ENCODE peak calls at places on chromosome 20, in five cellular contexts. A, O, I, B and Y are unnamed samples. For H3K27me3, the result is how much of the 10 kb centered on the place peaks cover.

GRCh38 chr20:59823860-59824259 is 109.6 kb downstream of the SYCP2 start:
- DNase-seq in A (no peak), O (no peak), I (no peak), B (no peak), Y (no peak)

GRCh38 chr20:51616060-51616459 is 73.5 kb upstream of the NFATC2 start:
- DNase-seq in A (no peak), O (no peak), I (no peak), B (no peak), Y (no peak)

GRCh38 chr20:54207743-54208491 is at the start of gene PFDN4:
- DNase-seq in A (no peak), O (peak), I (peak), B (peak), Y (peak)

GRCh38 chr20:13649548-13649947 is 10.8 kb upstream of the TASP1 start:
- DNase-seq in A (no peak), O (no peak), I (no peak), B (peak), Y (no peak)

GRCh38 chr20:50621068-50621467 is 70.3 kb downstream of the RIPOR3 start:
- DNase-seq in A (no peak), O (no peak), I (no peak), B (no peak), Y (no peak)

GRCh38 chr20:56237337-56237736 is 11.2 kb upstream of the MC3R start:
- DNase-seq in A (no peak), O (no peak), I (no peak), B (no peak), Y (no peak)

GRCh38 chr20:20363449-20364015 is 4.4 kb upstream of the INSM1 start:
- DNase-seq in A (no peak), O (no peak), I (no peak), B (no peak), Y (no peak)

GRCh38 chr20:2314759-2315439 is 19.1 kb downstream of the TGM3 start:
- DNase-seq in A (no peak), O (no peak), I (no peak), B (peak), Y (no peak)

GRCh38 chr20:15289337-15289736 is 951.9 kb upstream of the FLRT3 start:
- DNase-seq in A (no peak), O (no peak), I (no peak), B (no peak), Y (no peak)

GRCh38 chr20:953742-954141 is 37.6 kb upstream of the ANGPT4 start:
- DNase-seq in A (no peak), O (no peak), I (no peak), B (no peak), Y (no peak)

GRCh38 chr20:20561172-20561571 is 151.3 kb downstream of the RALGAPA2 start:
- DNase-seq in A (no peak), O (no peak), I (no peak), B (no peak), Y (no peak)

GRCh38 chr20:16107172-16107870 is 465.9 kb downstream of the KIF16B start:
- DNase-seq in A (no peak), O (peak), I (no peak), B (no peak), Y (no peak)

GRCh38 chr20:41089555-41089954 is 47.8 kb upstream of the PLCG1 start:
- DNase-seq in A (no peak), O (no peak), I (no peak), B (no peak), Y (no peak)

GRCh38 chr20:1327241-1327653 is 1.7 kb downstream of the SDCBP2 start:
- DNase-seq in A (no peak), O (no peak), I (no peak), B (peak), Y (no peak)

GRCh38 chr20:46084805-46085792 is 4.7 kb downstream of the NCOA5 start:
- DNase-seq in A (no peak), O (no peak), I (no peak), B (peak), Y (no peak)

GRCh38 chr20:4465855-4466545 is 255.7 kb upstream of the PRND start:
- DNase-seq in A (no peak), O (no peak), I (no peak), B (peak), Y (no peak)

GRCh38 chr20:401682-402495 is 6.2 kb upstream of the RBCK1 start:
- DNase-seq in A (no peak), O (no peak), I (no peak), B (peak), Y (peak)

GRCh38 chr20:58636983-58637421 is 14.1 kb upstream of the STX16 start:
- DNase-seq in A (no peak), O (no peak), I (peak), B (no peak), Y (no peak)

GRCh38 chr20:16803965-16804792 is 56.0 kb downstream of the OTOR start:
- DNase-seq in A (no peak), O (peak), I (peak), B (peak), Y (peak)

GRCh38 chr20:23514848-23515247 is 23.9 kb downstream of the CST8 start:
- DNase-seq in A (no peak), O (no peak), I (no peak), B (no peak), Y (no peak)

GRCh38 chr20:21182832-21183563 is 57.1 kb downstream of the KIZ start:
- DNase-seq in A (no peak), O (no peak), I (no peak), B (peak), Y (no peak)

GRCh38 chr20:11041396-11041795 is 367.6 kb upstream of the JAG1 start:
- DNase-seq in A (no peak), O (no peak), I (no peak), B (no peak), Y (no peak)

GRCh38 chr20:17768267-17768666 is 68.5 kb downstream of the BANF2 start:
- DNase-seq in A (no peak), O (no peak), I (no peak), B (no peak), Y (no peak)

GRCh38 chr20:24980321-24981053 is 12.1 kb downstream of the APMAP start:
- DNase-seq in A (no peak), O (no peak), I (no peak), B (no peak), Y (no peak)

GRCh38 chr20:46895906-46896242 is 1.2 kb downstream of the EYA2 start:
- DNase-seq in A (no peak), O (no peak), I (no peak), B (no peak), Y (no peak)

GRCh38 chr20:57079016-57080005 is 187.1 kb downstream of the BMP7 start:
- DNase-seq in A (no peak), O (no peak), I (no peak), B (no peak), Y (no peak)

GRCh38 chr20:32207211-32207625 is 325 bp downstream of the PLAGL2 start:
- DNase-seq in A (no peak), O (no peak), I (no peak), B (no peak), Y (no peak)

GRCh38 chr20:12305555-12305954 is 387.9 kb downstream of the BTBD3 start:
- DNase-seq in A (no peak), O (no peak), I (no peak), B (no peak), Y (no peak)

GRCh38 chr20:53104889-53105288 is 132.7 kb downstream of the TSHZ2 start:
- DNase-seq in A (no peak), O (no peak), I (no peak), B (no peak), Y (no peak)

GRCh38 chr20:1568166-1568490 is 10.6 kb upstream of the SIRPD start:
- DNase-seq in A (no peak), O (no peak), I (no peak), B (no peak), Y (no peak)

GRCh38 chr20:50048420-50049166 is 64.4 kb downstream of the UBE2V1 start:
- DNase-seq in A (peak), O (no peak), I (no peak), B (no peak), Y (no peak)

GRCh38 chr20:46027245-46027853 is 1.7 kb upstream of the SLC12A5 start:
- DNase-seq in A (no peak), O (no peak), I (peak), B (peak), Y (no peak)

GRCh38 chr20:37394543-37395410 is 48.8 kb downstream of the SRC start:
- DNase-seq in A (no peak), O (peak), I (no peak), B (no peak), Y (no peak)

GRCh38 chr20:60039526-60039925 is 81.3 kb downstream of the CDH26 start:
- DNase-seq in A (no peak), O (no peak), I (no peak), B (no peak), Y (no peak)

GRCh38 chr20:19952392-19952791 is 64.8 kb upstream of the NAA20 start:
- DNase-seq in A (no peak), O (no peak), I (no peak), B (no peak), Y (no peak)

GRCh38 chr20:53547664-53548239 is 45.9 kb downstream of the ZNF217 start:
- DNase-seq in A (no peak), O (peak), I (peak), B (peak), Y (no peak)

GRCh38 chr20:41574802-41575389 is 43.3 kb downstream of the CHD6 start:
- DNase-seq in A (no peak), O (no peak), I (no peak), B (no peak), Y (no peak)

GRCh38 chr20:58482416-58482815 is 32.8 kb downstream of the APCDD1L start:
- DNase-seq in A (no peak), O (no peak), I (no peak), B (peak), Y (no peak)

DNA sequence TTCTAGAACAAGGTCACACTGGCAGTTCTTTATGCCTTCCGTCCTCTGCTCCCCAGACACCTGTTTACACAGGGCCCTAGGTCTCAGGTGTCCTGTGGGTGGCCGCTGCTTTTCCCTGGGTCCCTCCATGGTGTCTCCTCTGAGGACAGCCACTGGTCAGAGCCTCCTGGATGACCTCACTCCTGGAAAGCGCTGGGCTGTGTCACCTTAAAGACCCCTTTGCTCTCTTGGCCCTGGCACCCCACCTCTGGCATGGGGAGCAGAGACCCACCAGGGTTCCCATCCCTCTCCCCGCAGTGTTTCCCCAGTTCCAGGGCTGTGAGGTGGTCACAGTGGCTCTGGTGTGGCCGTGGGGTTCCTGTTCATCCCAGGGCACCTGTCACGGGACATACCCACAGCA is 33.9 kb downstream of the NTSR1 start:
- DNase-seq in A (no peak), O (no peak), I (no peak), B (no peak), Y (no peak)
- H3K4me3 ChIP-seq in A (no peak), O (no peak), I (peak), B (no peak), Y (no peak)

DNA sequence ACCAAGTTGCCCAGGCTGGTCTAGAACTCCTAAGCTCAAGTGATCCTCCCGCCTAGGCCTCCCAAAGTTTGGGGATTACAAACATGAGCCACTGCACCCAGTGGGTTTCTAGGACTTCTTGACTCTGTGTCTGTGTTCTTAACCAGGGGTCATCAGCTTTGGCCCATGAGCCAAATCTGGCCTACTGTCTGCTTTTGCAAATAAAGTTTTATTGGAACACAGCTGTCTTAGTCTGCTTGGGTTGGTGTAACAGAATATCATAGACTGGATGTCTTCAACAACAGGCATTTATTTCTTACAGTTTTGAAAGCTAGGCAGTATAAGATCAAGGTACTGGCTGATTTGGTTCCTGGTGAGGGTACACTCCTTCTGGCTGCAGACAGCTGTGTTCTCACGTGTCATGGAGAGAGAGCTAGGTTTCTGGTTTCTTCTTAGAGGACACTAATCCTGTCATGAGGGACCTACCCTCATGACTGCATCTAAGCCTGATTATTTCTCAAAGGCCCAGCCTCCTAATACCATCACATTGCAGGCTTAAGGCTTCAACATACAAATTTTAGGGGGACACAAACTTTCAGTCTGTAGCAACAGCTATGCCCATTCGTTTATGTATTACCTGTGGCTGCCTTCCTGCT is 23.3 kb downstream of the ARFGEF2 start:
- DNase-seq in A (no peak), O (peak), I (no peak), B (no peak), Y (no peak)
- H3K27me3 ChIP-seq in A (under half), O (under half), I (under half), B (under half), Y (under half)

GRCh38 chr20:34312544-34313217 is 9.5 kb upstream of the AHCY start:
- DNase-seq in A (peak), O (peak), I (peak), B (peak), Y (peak)
- H3K4me3 ChIP-seq in A (peak), O (peak), I (no peak), B (peak), Y (peak)

GRCh38 chr20:44019638-44020335 is 105.1 kb downstream of the TOX2 start:
- DNase-seq in A (no peak), O (no peak), I (no peak), B (peak), Y (no peak)
- H3K27me3 ChIP-seq in A (under half), O (half or more), I (under half), B (under half), Y (under half)

GRCh38 chr20:39800111-39800510 is 838.0 kb downstream of the DHX35 start:
- DNase-seq in A (no peak), O (no peak), I (no peak), B (peak), Y (no peak)
- H3K4me3 ChIP-seq in A (no peak), O (no peak), I (no peak), B (no peak), Y (no peak)